ENCODE peak calls at places on chromosomes 11 and 22, in eight cellular contexts. P is stimulated activated naive B cell treated with anti-CD40 and anti-IgM and Interleukin-4, amounts not matched to agents 10 μg/mL and 1 μg/mL and 100 μg/mL, for 72 hours; T is stomach; U is AG08395; Y is naive thymus-derived CD4-positive, alpha-beta T cell; B is ACHN; W is activated CD8-positive, alpha-beta memory T cell treated with anti-CD3 and anti-CD28 coated beads, Interleukin-2, amount 50 U/mL, for 48 hours; H is fibroblast of the aortic adventitia. O is an unnamed sample.

GRCh38 chr11:21888814-21889213 is 304.1 kb upstream of the ANO5 start:
- DNase-seq in P (no peak), T (no peak), U (no peak), Y (no peak), B (no peak), W (no peak), H (no peak), O (no peak)

GRCh38 chr11:134276396-134277175 is 407 bp downstream of the GLB1L3 start:
- DNase-seq in P (no peak), T (no peak), U (no peak), Y (no peak), B (no peak), W (peak), H (no peak), O (no peak)

GRCh38 chr11:35531246-35531645 is 5.8 kb upstream of the PAMR1 start:
- DNase-seq in P (no peak), T (no peak), U (no peak), Y (no peak), B (no peak), W (no peak), H (peak), O (no peak)

GRCh38 chr11:92123540-92123939 is 101.1 kb upstream of the FAT3 start:
- DNase-seq in P (no peak), T (no peak), U (peak), Y (no peak), B (no peak), W (no peak), H (peak), O (no peak)

GRCh38 chr22:38700271-38700788 is 413 bp downstream of the JOSD1 start:
- DNase-seq in P (no peak), T (peak), U (peak), Y (peak), B (peak), W (no peak), H (peak), O (no peak)

GRCh38 chr11:76175731-76176303 is 30.5 kb downstream of the WNT11 start:
- DNase-seq in P (no peak), T (no peak), U (no peak), Y (no peak), B (no peak), W (no peak), H (no peak), O (no peak)

GRCh38 chr11:64068705-64069400 is 33.1 kb downstream of the FLRT1 start:
- DNase-seq in P (no peak), T (no peak), U (no peak), Y (no peak), B (no peak), W (no peak), H (no peak), O (no peak)

GRCh38 chr22:41943661-41944209 is 3.2 kb downstream of the CENPM start:
- DNase-seq in P (no peak), T (peak), U (no peak), Y (no peak), B (no peak), W (no peak), H (peak), O (no peak)

GRCh38 chr11:127454856-127455255 is 454.3 kb upstream of the KIRREL3 start:
- DNase-seq in P (no peak), T (no peak), U (no peak), Y (no peak), B (no peak), W (no peak), H (no peak), O (no peak)

GRCh38 chr11:4191031-4191571 is 96.5 kb downstream of the RRM1 start:
- DNase-seq in P (no peak), T (peak), U (no peak), Y (no peak), B (no peak), W (no peak), H (no peak), O (no peak)

GRCh38 chr11:119339581-119340334 is 925 bp downstream of the C1QTNF5 start:
- DNase-seq in P (no peak), T (peak), U (peak), Y (no peak), B (peak), W (peak), H (peak), O (no peak)

GRCh38 chr11:66365166-66365565 is 6.4 kb downstream of the SLC29A2 start:
- DNase-seq in P (no peak), T (no peak), U (no peak), Y (no peak), B (no peak), W (no peak), H (no peak), O (no peak)

GRCh38 chr22:32622004-32622761 is 147.6 kb downstream of the FBXO7 start:
- DNase-seq in P (no peak), T (no peak), U (peak), Y (no peak), B (no peak), W (no peak), H (peak), O (no peak)

GRCh38 chr11:14059491-14059890 is 97.0 kb downstream of the SPON1 start:
- DNase-seq in P (no peak), T (no peak), U (no peak), Y (no peak), B (no peak), W (no peak), H (no peak), O (no peak)

GRCh38 chr11:19676508-19677379 is 35.9 kb upstream of the NAV2 start:
- DNase-seq in P (no peak), T (no peak), U (no peak), Y (no peak), B (no peak), W (no peak), H (no peak), O (peak)

GRCh38 chr11:15114501-15115475 is at the start of gene INSC:
- DNase-seq in P (no peak), T (no peak), U (peak), Y (no peak), B (peak), W (no peak), H (no peak), O (no peak)

GRCh38 chr11:45929486-45930030 is 7.1 kb downstream of the LARGE2 start:
- DNase-seq in P (no peak), T (no peak), U (no peak), Y (no peak), B (no peak), W (no peak), H (no peak), O (no peak)

GRCh38 chr11:20909995-20910726 is 240.8 kb downstream of the NELL1 start:
- DNase-seq in P (no peak), T (no peak), U (no peak), Y (no peak), B (no peak), W (no peak), H (no peak), O (no peak)

GRCh38 chr11:36391062-36391461 is 95.0 kb downstream of the PRR5L start:
- DNase-seq in P (peak), T (no peak), U (no peak), Y (no peak), B (no peak), W (no peak), H (no peak), O (no peak)

GRCh38 chr22:47146391-47146790 is 383.9 kb downstream of the TBC1D22A start:
- DNase-seq in P (no peak), T (no peak), U (no peak), Y (no peak), B (no peak), W (no peak), H (no peak), O (no peak)

GRCh38 chr22:23103199-23103954 is 33.1 kb downstream of the GNAZ start:
- DNase-seq in P (no peak), T (no peak), U (no peak), Y (no peak), B (no peak), W (no peak), H (no peak), O (no peak)

GRCh38 chr11:86676533-86677154 is 4.2 kb upstream of the ME3 start:
- DNase-seq in P (no peak), T (no peak), U (no peak), Y (no peak), B (peak), W (no peak), H (no peak), O (no peak)

GRCh38 chr11:3206922-3207204 is 11.8 kb downstream of the MRGPRG start:
- DNase-seq in P (no peak), T (no peak), U (no peak), Y (no peak), B (no peak), W (no peak), H (no peak), O (no peak)

GRCh38 chr22:26615830-26616435 is 1.9 kb downstream of the CRYBB1 start:
- DNase-seq in P (no peak), T (no peak), U (no peak), Y (no peak), B (no peak), W (no peak), H (no peak), O (no peak)

GRCh38 chr11:31959711-31960110 is 131.2 kb upstream of the RCN1 start:
- DNase-seq in P (no peak), T (no peak), U (peak), Y (no peak), B (no peak), W (no peak), H (peak), O (no peak)

O was measured in brain pericyte.